ENCODE peak calls at places on chromosomes 1 and 21, in eight cellular contexts. X is PC-3, T is GM23338, K is A549, S is neural progenitor cell, U is fibroblast of lung, L is PC-9, N is mammary epithelial cell. W is an unnamed sample.

GRCh38 chr1:24897263-24898151 is 32.6 kb downstream of the RUNX3 start:
- DNase-seq in X (no peak), T (no peak), K (no peak), S (no peak), U (no peak), L (no peak), N (no peak), W (no peak)

GRCh38 chr1:225441314-225442119 is 13.7 kb upstream of the LBR start:
- DNase-seq in X (no peak), T (no peak), K (peak; percentile 72), S (no peak), U (no peak), L (no peak), N (no peak), W (no peak)

GRCh38 chr1:194420706-194421105 is 1234.3 kb upstream of the B3GALT2 start:
- DNase-seq in X (no peak), T (no peak), K (no peak), S (no peak), U (no peak), L (no peak), N (no peak), W (no peak)

GRCh38 chr1:66850989-66851388 is 49.9 kb upstream of the INSL5 start:
- DNase-seq in X (no peak), T (no peak), K (no peak), S (no peak), U (no peak), L (no peak), N (no peak), W (no peak)

GRCh38 chr21:37891953-37892352 is 24.3 kb downstream of the KCNJ6 start:
- DNase-seq in X (no peak), T (peak; percentile 59), K (no peak), S (no peak), U (no peak), L (no peak), N (no peak), W (no peak)

GRCh38 chr21:26933448-26933847 is 33.4 kb downstream of the ADAMTS5 start:
- DNase-seq in X (no peak), T (no peak), K (no peak), S (no peak), U (no peak), L (no peak), N (no peak), W (no peak)

GRCh38 chr1:232238009-232238408 is 391.9 kb downstream of the SIPA1L2 start:
- DNase-seq in X (no peak), T (no peak), K (no peak), S (no peak), U (no peak), L (no peak), N (no peak), W (no peak)

GRCh38 chr1:205597691-205598314 is 34.0 kb downstream of the ELK4 start:
- DNase-seq in X (no peak), T (no peak), K (no peak), S (no peak), U (peak; percentile 21), L (no peak), N (no peak), W (no peak)

GRCh38 chr21:41622831-41623548 is 115.0 kb upstream of the TMPRSS2 start:
- DNase-seq in X (peak; percentile 51), T (no peak), K (no peak), S (no peak), U (peak; percentile 61), L (no peak), N (no peak), W (peak; percentile 49)

GRCh38 chr1:54299037-54299436 is 99.1 kb downstream of the MRPL37 start:
- DNase-seq in X (no peak), T (no peak), K (peak; percentile 23), S (peak; percentile 84), U (no peak), L (no peak), N (no peak), W (no peak)

GRCh38 chr1:43711049-43711448 is 3.7 kb downstream of the ST3GAL3 start:
- DNase-seq in X (peak; percentile 34), T (no peak), K (no peak), S (no peak), U (peak; percentile 87), L (no peak), N (peak; percentile 91), W (peak; percentile 83)

GRCh38 chr1:206013017-206013800 is 10.0 kb upstream of the RAB7B start:
- DNase-seq in X (no peak), T (no peak), K (no peak), S (no peak), U (no peak), L (no peak), N (no peak), W (no peak)

GRCh38 chr1:222310830-222311229 is 237.1 kb downstream of the HHIPL2 start:
- DNase-seq in X (no peak), T (no peak), K (no peak), S (no peak), U (no peak), L (no peak), N (no peak), W (no peak)

GRCh38 chr1:66685265-66685664 is 67.0 kb upstream of the DYNLT5 start:
- DNase-seq in X (no peak), T (no peak), K (no peak), S (no peak), U (peak; percentile 40), L (no peak), N (no peak), W (peak; percentile 23)

GRCh38 chr1:185526318-185527307 is 207.6 kb upstream of the HMCN1 start:
- DNase-seq in X (no peak), T (no peak), K (no peak), S (no peak), U (no peak), L (no peak), N (no peak), W (no peak)
- H3K4me2 ChIP-seq in X (no peak overlapping the region), T (no peak overlapping the region), K (no peak overlapping the region), S (no peak overlapping the region), U (no peak overlapping the region), L (no peak overlapping the region), N (no peak overlapping the region), W (no peak overlapping the region)

DNA sequence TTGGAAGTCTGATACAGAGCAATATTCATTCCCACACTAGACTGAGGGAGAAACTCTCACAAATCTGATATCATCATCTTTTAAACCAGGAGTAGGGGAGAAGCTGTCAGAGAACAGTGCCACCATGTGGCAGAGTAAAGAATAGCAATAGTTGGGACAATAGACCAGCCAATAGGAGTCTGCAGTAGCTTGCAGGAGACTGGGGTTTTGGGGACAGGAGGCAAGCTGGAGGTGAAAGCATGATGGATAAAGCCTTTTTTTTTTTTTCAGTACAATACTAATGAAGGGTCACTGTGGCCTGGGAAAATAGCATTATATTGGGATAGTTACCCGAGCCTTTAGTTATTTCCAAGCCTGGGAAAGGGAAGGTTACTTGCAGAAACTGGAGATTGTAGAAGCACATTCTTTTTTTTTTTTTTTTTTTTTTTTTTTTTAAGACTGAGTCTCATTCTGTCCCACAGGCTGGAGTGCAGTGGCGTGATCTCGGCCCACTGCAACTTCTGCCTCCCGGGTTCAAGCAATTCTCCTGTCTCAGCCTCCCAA is 120.7 kb downstream of the S1PR1 start:
- DNase-seq in X (peak; percentile 89), T (peak; percentile 82), K (peak; percentile 59), S (peak; percentile 76), U (peak; percentile 54), L (peak; percentile 55), N (peak; percentile 62), W (peak; percentile 24)
- H3K4me2 ChIP-seq in X (no peak overlapping the region), T (no peak overlapping the region), K (no peak overlapping the region), S (no peak overlapping the region), U (no peak overlapping the region), L (no peak overlapping the region), N (no peak overlapping the region), W (no peak overlapping the region)

GRCh38 chr1:192442736-192443135 is 125.9 kb downstream of the RGS21 start:
- DNase-seq in X (no peak), T (no peak), K (no peak), S (no peak), U (no peak), L (no peak), N (no peak), W (no peak)

GRCh38 chr1:192443616-192444015 is 126.8 kb downstream of the RGS21 start:
- DNase-seq in X (peak; percentile 60), T (no peak), K (no peak), S (no peak), U (peak; percentile 40), L (no peak), N (peak; percentile 27), W (peak; percentile 23)

GRCh38 chr1:192445849-192446489 is 129.2 kb downstream of the RGS21 start:
- DNase-seq in X (peak; percentile 61), T (peak; percentile 56), K (peak; percentile 41), S (peak; percentile 36), U (peak; percentile 40), L (peak; percentile 20), N (peak; percentile 4), W (peak; percentile 30)

GRCh38 chr1:192445243-192445642 is 128.5 kb downstream of the RGS21 start:
- DNase-seq in X (no peak), T (peak; percentile 36), K (no peak), S (no peak), U (no peak), L (no peak), N (no peak), W (no peak)

GRCh38 chr1:192448026-192448578 is 127.5 kb upstream of the RGS1 start:
- DNase-seq in X (no peak), T (no peak), K (no peak), S (no peak), U (peak; percentile 54), L (no peak), N (no peak), W (peak; percentile 38)
- H3K4me2 ChIP-seq in X (no peak overlapping the region), T (no peak overlapping the region), K (no peak overlapping the region), S (no peak overlapping the region), U (no peak overlapping the region), L (no peak overlapping the region), N (no peak overlapping the region), W (no peak overlapping the region)

GRCh38 chr1:246142320-246142893 is 364.7 kb downstream of the SMYD3 start:
- DNase-seq in X (peak; percentile 98), T (no peak), K (peak; percentile 72), S (no peak), U (peak; percentile 97), L (no peak), N (peak; percentile 95), W (peak; percentile 95)
- H3K4me2 ChIP-seq in X (peak overlapping the region; percentile 62), T (no peak overlapping the region), K (peak overlapping the region; percentile 41), S (no peak overlapping the region), U (peak overlapping the region; percentile 4), L (no peak overlapping the region), N (no peak overlapping the region), W (peak overlapping the region; percentile 62)

W was measured in astrocyte.